ENCODE peak calls at places on chromosomes 7 and 10, in eight cellular contexts. One of them, this sample, is unnamed.
A peak's percentile ranks its signal among the peaks of the same experiment; 100 is the strongest.

GRCh38 chr10:11260136-11260535 is 242.5 kb downstream of the CELF2 start:
- DNase-seq in testis: peak; percentile 33
- DNase-seq in tibial nerve: no peak
- DNase-seq in HCT116: no peak
- DNase-seq in transverse colon: no peak
- DNase-seq in stomach: no peak
- DNase-seq in ovary: no peak
- DNase-seq in NB4: no peak
- DNase-seq in this sample: no peak

GRCh38 chr10:61024801-61025201 is 80.8 kb upstream of the RHOBTB1 start:
- DNase-seq in testis: no peak
- DNase-seq in ovary: no peak
- DNase-seq in transverse colon: no peak
- DNase-seq in tibial nerve: no peak
- DNase-seq in stomach: no peak
- DNase-seq in HCT116: no peak
- DNase-seq in NB4: no peak
- DNase-seq in this sample: no peak

GRCh38 chr7:149864751-149865150 is 9.0 kb upstream of the ATP6V0E2 start:
- DNase-seq in testis: no peak
- DNase-seq in tibial nerve: no peak
- DNase-seq in transverse colon: no peak
- DNase-seq in HCT116: no peak
- DNase-seq in stomach: no peak
- DNase-seq in NB4: no peak
- DNase-seq in ovary: no peak
- DNase-seq in this sample: no peak

GRCh38 chr10:16809074-16809718 is 8.0 kb downstream of the RSU1 start:
- DNase-seq in tibial nerve: peak; percentile 18
- DNase-seq in HCT116: peak; percentile 31
- DNase-seq in testis: peak; percentile 66
- DNase-seq in ovary: no peak
- DNase-seq in stomach: peak; percentile 38
- DNase-seq in NB4: peak; percentile 53
- DNase-seq in transverse colon: peak; percentile 56
- DNase-seq in this sample: peak; percentile 22

GRCh38 chr7:43534110-43534509 is 48.8 kb upstream of the STK17A start:
- DNase-seq in HCT116: no peak
- DNase-seq in ovary: no peak
- DNase-seq in tibial nerve: no peak
- DNase-seq in stomach: no peak
- DNase-seq in NB4: no peak
- DNase-seq in testis: no peak
- DNase-seq in transverse colon: no peak
- DNase-seq in this sample: no peak

GRCh38 chr7:11177793-11178192 is 204.1 kb downstream of the PHF14 start:
- DNase-seq in testis: no peak
- DNase-seq in transverse colon: no peak
- DNase-seq in ovary: no peak
- DNase-seq in HCT116: no peak
- DNase-seq in stomach: no peak
- DNase-seq in NB4: no peak
- DNase-seq in tibial nerve: no peak
- DNase-seq in this sample: no peak

GRCh38 chr10:44974628-44975431 is 3.8 kb downstream of the DEPP1 start:
- DNase-seq in HCT116: peak; percentile 13
- DNase-seq in transverse colon: peak; percentile 79
- DNase-seq in ovary: peak; percentile 78
- DNase-seq in stomach: peak; percentile 82
- DNase-seq in testis: peak; percentile 80
- DNase-seq in tibial nerve: peak; percentile 74
- DNase-seq in NB4: peak; percentile 78
- DNase-seq in this sample: peak; percentile 69

GRCh38 chr10:132058111-132058745 is 7.5 kb upstream of the JAKMIP3 start:
- DNase-seq in transverse colon: no peak
- DNase-seq in testis: no peak
- DNase-seq in ovary: no peak
- DNase-seq in tibial nerve: no peak
- DNase-seq in NB4: no peak
- DNase-seq in HCT116: no peak
- DNase-seq in stomach: no peak
- DNase-seq in this sample: no peak

GRCh38 chr10:87598700-87599099 is 61.0 kb upstream of the PAPSS2 start:
- DNase-seq in NB4: no peak
- DNase-seq in ovary: no peak
- DNase-seq in HCT116: no peak
- DNase-seq in transverse colon: no peak
- DNase-seq in stomach: no peak
- DNase-seq in testis: peak; percentile 23
- DNase-seq in tibial nerve: no peak
- DNase-seq in this sample: no peak

GRCh38 chr7:121994625-121995410 is 121.9 kb downstream of the PTPRZ1 start:
- DNase-seq in testis: peak; percentile 83
- DNase-seq in stomach: peak; percentile 72
- DNase-seq in transverse colon: peak; percentile 50
- DNase-seq in NB4: peak; percentile 76
- DNase-seq in HCT116: peak; percentile 78
- DNase-seq in tibial nerve: peak; percentile 74
- DNase-seq in ovary: peak; percentile 35
- DNase-seq in this sample: peak; percentile 22

DNA sequence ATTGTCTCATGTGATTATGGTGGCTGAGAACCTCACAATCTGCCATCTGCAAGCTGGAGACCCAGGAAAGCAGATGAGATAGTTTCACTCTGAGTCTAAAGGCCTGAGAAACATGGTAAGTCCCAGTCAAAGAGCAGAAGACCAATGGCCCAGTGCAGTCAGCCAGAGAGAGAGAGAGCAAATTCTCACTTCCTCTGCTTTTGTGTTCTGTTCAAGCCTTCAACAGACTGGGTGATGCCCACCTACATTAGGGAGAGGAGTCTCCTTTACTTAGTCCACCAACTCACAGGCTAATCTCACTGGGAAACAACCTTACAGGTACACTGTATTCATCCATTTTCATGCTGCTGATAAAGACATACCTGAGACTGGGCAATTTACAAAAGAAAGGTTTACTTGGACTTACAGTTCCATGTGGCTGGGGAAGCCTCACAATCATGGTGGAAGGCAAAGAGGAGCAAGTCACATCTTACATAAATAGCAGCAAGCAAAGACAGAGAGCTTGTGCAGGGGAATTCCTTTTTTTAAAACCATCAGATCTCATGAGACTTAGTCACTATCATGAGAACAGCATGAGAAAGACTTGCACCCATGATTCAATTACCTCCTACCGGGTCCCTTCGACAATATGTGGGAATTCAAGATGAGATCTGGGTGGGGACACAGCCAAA is 4.7 kb upstream of the FRMPD2 start:
- DNase-seq in NB4: no peak
- DNase-seq in tibial nerve: no peak
- DNase-seq in transverse colon: no peak
- DNase-seq in HCT116: no peak
- DNase-seq in stomach: no peak
- DNase-seq in ovary: no peak
- DNase-seq in testis: no peak
- DNase-seq in this sample: no peak
- TF ChIP-seq POLR2A in NB4: no peak
- TF ChIP-seq POLR2A in tibial nerve: no peak
- TF ChIP-seq POLR2A in transverse colon: no peak
- TF ChIP-seq POLR2A in HCT116: no peak
- TF ChIP-seq POLR2A in stomach: no peak
- TF ChIP-seq POLR2A in ovary: no peak
- TF ChIP-seq POLR2A in testis: no peak
- TF ChIP-seq POLR2A in this sample: no peak

DNA sequence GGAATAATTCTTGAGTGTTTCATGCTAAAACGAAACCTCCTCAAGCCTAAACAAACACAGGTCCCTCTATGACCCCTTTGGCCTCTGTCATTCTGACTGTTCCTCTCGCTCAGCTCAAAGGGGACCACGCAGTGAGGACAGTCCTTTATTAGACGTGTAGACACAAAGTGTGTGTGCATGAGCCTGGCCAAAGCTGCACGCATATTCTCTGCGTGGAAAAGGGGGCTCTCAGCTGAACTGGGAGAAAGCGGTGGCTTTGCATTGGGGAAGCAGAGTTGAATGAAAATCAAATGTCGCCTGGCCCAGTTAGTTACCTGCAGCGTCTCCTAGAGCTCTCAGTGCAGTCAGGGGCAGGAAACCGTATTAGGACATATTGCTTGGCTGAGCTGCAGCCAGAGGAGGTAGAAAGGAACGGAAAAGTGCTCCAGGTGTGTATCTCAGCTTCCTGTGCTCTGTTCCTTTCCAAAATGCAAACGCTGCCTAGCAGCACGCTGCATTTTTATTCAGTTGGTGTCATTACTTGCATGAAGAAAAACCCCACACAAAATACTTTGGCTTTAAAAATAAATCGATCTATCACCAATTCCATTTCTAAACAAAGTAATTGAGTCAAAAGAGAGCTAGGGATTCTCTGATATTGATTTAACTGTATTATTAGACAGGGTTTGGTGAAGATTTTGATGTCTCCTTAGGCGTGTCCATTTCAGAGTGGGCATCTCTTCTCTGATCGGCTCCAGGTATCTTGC is 4.9 kb downstream of the GATA3 start:
- DNase-seq in tibial nerve: no peak
- DNase-seq in transverse colon: no peak
- DNase-seq in testis: no peak
- DNase-seq in ovary: no peak
- DNase-seq in NB4: no peak
- DNase-seq in HCT116: no peak
- DNase-seq in stomach: no peak
- DNase-seq in this sample: no peak
- TF ChIP-seq POLR2A in tibial nerve: no peak
- TF ChIP-seq POLR2A in transverse colon: no peak
- TF ChIP-seq POLR2A in testis: no peak
- TF ChIP-seq POLR2A in ovary: no peak
- TF ChIP-seq POLR2A in NB4: no peak
- TF ChIP-seq POLR2A in HCT116: no peak
- TF ChIP-seq POLR2A in stomach: no peak
- TF ChIP-seq POLR2A in this sample: no peak

DNA sequence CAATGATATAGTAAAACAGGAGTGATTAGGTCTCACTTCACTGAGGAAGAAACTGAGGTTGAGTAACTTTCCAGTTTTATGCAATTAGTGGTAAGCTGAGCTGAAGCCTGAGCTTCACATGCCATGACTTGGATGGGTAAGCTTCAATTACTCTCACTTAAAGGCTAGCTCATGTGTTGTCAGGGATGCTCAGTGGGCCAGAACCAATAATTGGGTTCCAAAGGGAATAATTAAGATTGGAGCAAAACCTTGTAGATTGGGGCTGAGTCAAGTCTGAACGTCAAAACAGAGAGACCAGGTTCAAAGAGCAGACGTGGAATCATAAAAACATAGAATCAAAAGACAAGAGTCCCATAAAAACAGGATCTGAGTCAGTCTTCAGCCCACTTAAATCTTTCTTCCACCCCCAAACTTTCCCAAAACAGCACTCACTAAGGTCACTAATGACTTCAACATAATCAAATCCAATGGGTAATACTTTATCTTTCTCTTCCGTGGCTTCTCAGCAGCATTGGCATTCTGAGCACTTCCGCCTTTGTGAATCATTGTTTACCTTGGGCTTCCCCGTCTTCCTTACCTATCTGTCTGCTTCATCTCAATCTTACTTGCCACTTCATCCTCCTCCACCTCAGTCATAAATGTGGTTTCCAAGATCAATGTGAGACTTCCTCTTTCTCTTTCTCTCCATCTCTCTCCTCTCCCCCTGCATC is 23.0 kb upstream of the EGFR start:
- DNase-seq in testis: no peak
- DNase-seq in HCT116: peak; percentile 71
- DNase-seq in transverse colon: no peak
- DNase-seq in stomach: no peak
- DNase-seq in tibial nerve: no peak
- DNase-seq in ovary: no peak
- DNase-seq in NB4: peak; percentile 22
- DNase-seq in this sample: peak; percentile 85
- TF ChIP-seq POLR2A in testis: no peak
- TF ChIP-seq POLR2A in HCT116: no peak
- TF ChIP-seq POLR2A in transverse colon: no peak
- TF ChIP-seq POLR2A in stomach: no peak
- TF ChIP-seq POLR2A in tibial nerve: no peak
- TF ChIP-seq POLR2A in ovary: no peak
- TF ChIP-seq POLR2A in NB4: no peak
- TF ChIP-seq POLR2A in this sample: no peak

DNA sequence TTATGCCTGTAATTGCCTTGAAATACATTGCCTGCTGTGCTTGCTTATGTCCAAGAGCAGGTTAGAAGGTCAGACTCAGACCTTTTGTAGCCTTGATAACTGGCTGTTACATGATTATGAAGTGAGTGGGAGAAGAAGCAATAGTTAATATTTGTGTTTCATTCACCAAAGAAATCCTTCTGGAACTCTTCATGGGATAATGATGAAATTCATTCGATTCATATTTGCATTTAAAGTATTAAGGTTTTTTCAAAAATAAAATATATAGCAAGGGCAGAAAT is 119.4 kb downstream of the MBL2 start:
- DNase-seq in transverse colon: no peak
- DNase-seq in stomach: no peak
- DNase-seq in ovary: no peak
- DNase-seq in HCT116: no peak
- DNase-seq in testis: no peak
- DNase-seq in tibial nerve: no peak
- DNase-seq in NB4: no peak
- DNase-seq in this sample: no peak
- TF ChIP-seq POLR2A in transverse colon: no peak
- TF ChIP-seq POLR2A in stomach: no peak
- TF ChIP-seq POLR2A in ovary: no peak
- TF ChIP-seq POLR2A in HCT116: no peak
- TF ChIP-seq POLR2A in testis: no peak
- TF ChIP-seq POLR2A in tibial nerve: no peak
- TF ChIP-seq POLR2A in NB4: no peak
- TF ChIP-seq POLR2A in this sample: no peak

GRCh38 chr10:119892188-119893065 is at the start of gene SEC23IP:
- DNase-seq in NB4: peak; percentile 97
- DNase-seq in transverse colon: peak; percentile 96
- DNase-seq in stomach: peak; percentile 97
- DNase-seq in testis: peak; percentile 98
- DNase-seq in tibial nerve: peak; percentile 95
- DNase-seq in HCT116: peak; percentile 98
- DNase-seq in ovary: peak; percentile 94
- DNase-seq in this sample: peak; percentile 94
- TF ChIP-seq POLR2A in NB4: peak; percentile 92
- TF ChIP-seq POLR2A in transverse colon: peak; percentile 85
- TF ChIP-seq POLR2A in stomach: no peak
- TF ChIP-seq POLR2A in testis: peak; percentile 7
- TF ChIP-seq POLR2A in tibial nerve: no peak
- TF ChIP-seq POLR2A in HCT116: peak; percentile 98
- TF ChIP-seq POLR2A in ovary: peak; percentile 82
- TF ChIP-seq POLR2A in this sample: peak; percentile 92